ENCODE peak calls at places on chromosome 16, in six cellular contexts. One of them, this sample, is unnamed.

GRCh38 chr16:68728558-68728957 is 8.5 kb upstream of the CDH1 start:
- DNase-seq in SK-N-SH: no peak
- DNase-seq in K562: no peak
- DNase-seq in GM12878: no peak
- DNase-seq in HCT116: no peak
- DNase-seq in H1: no peak
- DNase-seq in this sample: no peak

GRCh38 chr16:89922884-89923639 is at the start of gene TUBB3:
- DNase-seq in H1: no peak
- DNase-seq in K562: peak; percentile 98
- DNase-seq in SK-N-SH: peak; percentile 97
- DNase-seq in HCT116: peak; percentile 56
- DNase-seq in GM12878: no peak
- DNase-seq in this sample: peak; percentile 97

GRCh38 chr16:66459878-66460277 is 32.8 kb downstream of the BEAN1 start:
- DNase-seq in GM12878: no peak
- DNase-seq in SK-N-SH: no peak
- DNase-seq in HCT116: no peak
- DNase-seq in K562: no peak
- DNase-seq in H1: no peak
- DNase-seq in this sample: no peak

GRCh38 chr16:81697886-81698635 is 81.0 kb upstream of the PLCG2 start:
- DNase-seq in GM12878: no peak
- DNase-seq in H1: no peak
- DNase-seq in SK-N-SH: no peak
- DNase-seq in HCT116: no peak
- DNase-seq in K562: no peak
- DNase-seq in this sample: no peak

GRCh38 chr16:57951204-57951960 is 19.5 kb downstream of the CNGB1 start:
- DNase-seq in SK-N-SH: no peak
- DNase-seq in K562: no peak
- DNase-seq in HCT116: no peak
- DNase-seq in H1: no peak
- DNase-seq in GM12878: no peak
- DNase-seq in this sample: no peak

GRCh38 chr16:84741351-84741791 is 41.6 kb downstream of the USP10 start:
- DNase-seq in H1: no peak
- DNase-seq in GM12878: no peak
- DNase-seq in SK-N-SH: no peak
- DNase-seq in HCT116: no peak
- DNase-seq in K562: no peak
- DNase-seq in this sample: no peak

GRCh38 chr16:54890381-54890780 is 40.3 kb upstream of the IRX5 start:
- DNase-seq in H1: no peak
- DNase-seq in K562: no peak
- DNase-seq in SK-N-SH: no peak
- DNase-seq in HCT116: no peak
- DNase-seq in GM12878: no peak
- DNase-seq in this sample: no peak

GRCh38 chr16:77874347-77874746 is 86.0 kb downstream of the VAT1L start:
- DNase-seq in GM12878: no peak
- DNase-seq in SK-N-SH: no peak
- DNase-seq in H1: no peak
- DNase-seq in HCT116: no peak
- DNase-seq in K562: no peak
- DNase-seq in this sample: no peak

GRCh38 chr16:4059969-4060368 is 56.3 kb downstream of the ADCY9 start:
- DNase-seq in K562: no peak
- DNase-seq in H1: no peak
- DNase-seq in HCT116: no peak
- DNase-seq in GM12878: no peak
- DNase-seq in SK-N-SH: no peak
- DNase-seq in this sample: no peak

GRCh38 chr16:28218109-28218508 is 6.3 kb upstream of the XPO6 start:
- DNase-seq in SK-N-SH: no peak
- DNase-seq in HCT116: peak; percentile 47
- DNase-seq in K562: peak; percentile 31
- DNase-seq in GM12878: no peak
- DNase-seq in H1: no peak
- DNase-seq in this sample: peak; percentile 78

GRCh38 chr16:4378202-4378666 is 6.6 kb downstream of the VASN start:
- DNase-seq in HCT116: no peak
- DNase-seq in K562: no peak
- DNase-seq in GM12878: no peak
- DNase-seq in H1: no peak
- DNase-seq in SK-N-SH: no peak
- DNase-seq in this sample: no peak

GRCh38 chr16:55948230-55948629 is 73.1 kb upstream of the CES5A start:
- DNase-seq in SK-N-SH: no peak
- DNase-seq in H1: no peak
- DNase-seq in K562: no peak
- DNase-seq in HCT116: no peak
- DNase-seq in GM12878: no peak
- DNase-seq in this sample: no peak

GRCh38 chr16:67277999-67278772 is 1.1 kb upstream of the PLEKHG4 start:
- DNase-seq in K562: no peak
- DNase-seq in H1: no peak
- DNase-seq in HCT116: no peak
- DNase-seq in GM12878: no peak
- DNase-seq in SK-N-SH: no peak
- DNase-seq in this sample: peak; percentile 35

GRCh38 chr16:58054289-58054688 is 28.7 kb downstream of the MMP15 start:
- DNase-seq in H1: no peak
- DNase-seq in K562: no peak
- DNase-seq in GM12878: no peak
- DNase-seq in HCT116: no peak
- DNase-seq in SK-N-SH: no peak
- DNase-seq in this sample: no peak

GRCh38 chr16:60792437-60792836 is 1243.8 kb downstream of the CDH8 start:
- DNase-seq in K562: no peak
- DNase-seq in GM12878: no peak
- DNase-seq in H1: no peak
- DNase-seq in HCT116: no peak
- DNase-seq in SK-N-SH: no peak
- DNase-seq in this sample: no peak

GRCh38 chr16:69040144-69040909 is 65.1 kb upstream of the HAS3 start:
- DNase-seq in HCT116: peak; percentile 70
- DNase-seq in GM12878: no peak
- DNase-seq in K562: no peak
- DNase-seq in SK-N-SH: no peak
- DNase-seq in H1: no peak
- DNase-seq in this sample: no peak

GRCh38 chr16:24689128-24689527 is 40.3 kb upstream of the TNRC6A start:
- DNase-seq in SK-N-SH: peak; percentile 64
- DNase-seq in GM12878: no peak
- DNase-seq in H1: no peak
- DNase-seq in K562: peak; percentile 42
- DNase-seq in HCT116: peak; percentile 57
- DNase-seq in this sample: peak; percentile 73

GRCh38 chr16:13291934-13292333 is 390.5 kb downstream of the SHISA9 start:
- DNase-seq in SK-N-SH: no peak
- DNase-seq in GM12878: no peak
- DNase-seq in H1: no peak
- DNase-seq in K562: no peak
- DNase-seq in HCT116: no peak
- DNase-seq in this sample: no peak

GRCh38 chr16:83958842-83959565 is 6.0 kb downstream of the OSGIN1 start:
- DNase-seq in HCT116: no peak
- DNase-seq in GM12878: no peak
- DNase-seq in SK-N-SH: no peak
- DNase-seq in K562: no peak
- DNase-seq in H1: no peak
- DNase-seq in this sample: no peak

GRCh38 chr16:71894229-71894920 is 956 bp upstream of the IST1 start:
- DNase-seq in SK-N-SH: peak; percentile 37
- DNase-seq in HCT116: peak; percentile 43
- DNase-seq in H1: peak; percentile 39
- DNase-seq in K562: no peak
- DNase-seq in GM12878: no peak
- DNase-seq in this sample: no peak

GRCh38 chr16:80804061-80804450 is 342 bp downstream of the CDYL2 start:
- DNase-seq in GM12878: no peak
- DNase-seq in H1: no peak
- DNase-seq in K562: no peak
- DNase-seq in HCT116: no peak
- DNase-seq in SK-N-SH: no peak
- DNase-seq in this sample: peak; percentile 63

GRCh38 chr16:66705790-66706505 is 9.4 kb upstream of the CMTM4 start:
- DNase-seq in HCT116: no peak
- DNase-seq in SK-N-SH: no peak
- DNase-seq in K562: no peak
- DNase-seq in H1: no peak
- DNase-seq in GM12878: no peak
- DNase-seq in this sample: peak; percentile 65

GRCh38 chr16:67199011-67199807 is at the start of gene ELMO3:
- DNase-seq in K562: no peak
- DNase-seq in SK-N-SH: peak; percentile 72
- DNase-seq in GM12878: no peak
- DNase-seq in HCT116: no peak
- DNase-seq in H1: no peak
- DNase-seq in this sample: peak; percentile 92

DNA sequence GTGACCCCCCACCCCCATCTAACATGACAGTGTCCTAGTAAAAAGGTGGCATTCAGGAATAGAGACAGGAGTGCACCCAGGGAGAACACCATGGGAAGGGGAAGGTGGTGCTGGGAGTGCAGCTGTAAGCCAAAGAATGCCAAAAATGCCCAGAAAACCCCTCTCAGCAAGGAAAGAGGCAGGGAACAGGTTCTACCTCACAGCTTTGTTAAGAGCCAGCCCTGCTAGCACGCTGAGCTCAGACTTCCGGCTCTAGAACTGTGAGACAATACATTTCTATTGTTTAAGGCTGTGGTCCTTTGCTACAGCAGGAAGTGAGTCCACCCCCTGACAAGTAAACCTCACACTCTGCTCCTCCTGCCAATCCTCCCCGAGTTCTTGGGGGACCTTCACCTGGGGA is 302.4 kb upstream of the N4BP1 start:
- DNase-seq in SK-N-SH: no peak
- DNase-seq in HCT116: no peak
- DNase-seq in GM12878: peak; percentile 8
- DNase-seq in H1: no peak
- DNase-seq in K562: no peak
- DNase-seq in this sample: no peak
- TF ChIP-seq JUND in SK-N-SH: no peak
- TF ChIP-seq JUND in HCT116: no peak
- TF ChIP-seq JUND in GM12878: no peak
- TF ChIP-seq JUND in H1: no peak
- TF ChIP-seq JUND in K562: no peak
- TF ChIP-seq JUND in this sample: no peak

GRCh38 chr16:1557576-1557975 is 24.1 kb downstream of the TMEM204 start:
- DNase-seq in K562: no peak
- DNase-seq in HCT116: no peak
- DNase-seq in SK-N-SH: no peak
- DNase-seq in GM12878: no peak
- DNase-seq in H1: no peak
- DNase-seq in this sample: no peak

GRCh38 chr16:1560153-1560552 is 26.7 kb downstream of the TMEM204 start:
- DNase-seq in HCT116: no peak
- DNase-seq in SK-N-SH: no peak
- DNase-seq in K562: no peak
- DNase-seq in GM12878: no peak
- DNase-seq in H1: no peak
- DNase-seq in this sample: no peak

GRCh38 chr16:1561266-1561665 is 27.8 kb downstream of the TMEM204 start:
- DNase-seq in SK-N-SH: no peak
- DNase-seq in H1: no peak
- DNase-seq in GM12878: no peak
- DNase-seq in HCT116: no peak
- DNase-seq in K562: no peak
- DNase-seq in this sample: no peak

GRCh38 chr16:1560866-1561265 is 27.4 kb downstream of the TMEM204 start:
- DNase-seq in HCT116: no peak
- DNase-seq in SK-N-SH: no peak
- DNase-seq in GM12878: no peak
- DNase-seq in H1: no peak
- DNase-seq in K562: no peak
- DNase-seq in this sample: no peak

GRCh38 chr16:1559446-1559975 is 26.0 kb downstream of the TMEM204 start:
- DNase-seq in H1: no peak
- DNase-seq in HCT116: no peak
- DNase-seq in SK-N-SH: no peak
- DNase-seq in GM12878: no peak
- DNase-seq in K562: no peak
- DNase-seq in this sample: no peak
- TF ChIP-seq JUND in H1: no peak
- TF ChIP-seq JUND in HCT116: no peak
- TF ChIP-seq JUND in SK-N-SH: no peak
- TF ChIP-seq JUND in GM12878: no peak
- TF ChIP-seq JUND in K562: no peak
- TF ChIP-seq JUND in this sample: no peak

DNA sequence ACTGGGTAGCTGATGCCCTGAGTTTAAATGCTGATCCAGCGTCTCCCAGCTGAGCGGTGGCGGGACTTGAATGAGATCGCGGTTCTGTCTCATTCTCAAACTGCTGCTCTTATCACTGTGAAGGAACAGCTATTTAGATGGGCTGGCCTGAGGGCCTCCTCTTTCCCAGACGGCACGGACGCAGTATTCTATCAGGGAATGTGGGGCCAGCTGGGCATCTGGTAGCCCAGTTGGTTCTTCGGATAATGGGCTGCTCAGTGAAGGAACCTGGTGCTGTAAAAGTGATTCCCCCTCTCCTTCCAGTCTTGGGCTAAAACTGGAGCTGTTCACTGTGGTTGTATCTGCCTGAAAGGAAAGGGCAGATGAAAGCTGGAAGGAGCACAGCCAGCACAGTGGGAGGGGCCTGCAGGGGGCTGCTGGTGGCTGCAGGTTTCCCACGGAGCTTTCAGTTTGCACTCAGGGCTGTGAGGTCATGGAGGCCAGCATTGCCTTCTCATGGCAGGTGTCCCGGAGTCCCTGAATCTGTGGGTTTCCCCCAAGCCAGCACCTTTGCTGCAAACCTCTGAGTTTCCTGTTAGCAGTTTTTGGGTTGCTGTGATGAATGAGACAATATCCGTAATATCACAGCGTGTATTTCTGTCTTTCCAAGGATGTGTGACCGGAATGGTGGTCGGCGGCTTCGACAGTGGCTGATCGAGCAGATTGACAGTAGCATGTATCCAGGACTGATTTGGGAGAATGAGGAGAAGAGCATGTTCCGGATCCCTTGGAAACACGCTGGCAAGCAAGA is 3.6 kb downstream of the IRF8 start:
- DNase-seq in HCT116: no peak
- DNase-seq in SK-N-SH: no peak
- DNase-seq in GM12878: peak; percentile 92
- DNase-seq in H1: no peak
- DNase-seq in K562: no peak
- DNase-seq in this sample: no peak
- TF ChIP-seq JUND in HCT116: no peak
- TF ChIP-seq JUND in SK-N-SH: no peak
- TF ChIP-seq JUND in GM12878: peak; percentile 30
- TF ChIP-seq JUND in H1: no peak
- TF ChIP-seq JUND in K562: no peak
- TF ChIP-seq JUND in this sample: no peak

DNA sequence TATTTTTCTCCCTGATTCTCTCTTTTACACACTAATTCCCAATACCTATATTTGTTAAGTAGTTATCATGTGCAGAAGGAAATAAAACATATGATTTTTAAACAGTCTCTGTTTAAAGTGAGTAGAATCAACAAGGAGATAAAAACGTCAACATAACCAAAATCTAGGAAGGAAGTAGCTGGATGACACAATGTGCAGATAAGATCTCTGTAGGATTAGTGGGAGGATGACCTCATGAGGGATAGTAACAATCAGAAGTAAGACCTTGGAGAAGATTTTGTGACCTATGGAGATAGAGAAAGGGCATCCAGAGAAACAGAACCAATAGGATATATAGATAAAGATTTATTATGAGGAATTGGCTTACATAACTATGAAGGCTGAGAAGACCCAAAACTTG is 262.6 kb upstream of the CDH11 start:
- DNase-seq in GM12878: no peak
- DNase-seq in HCT116: no peak
- DNase-seq in H1: no peak
- DNase-seq in K562: no peak
- DNase-seq in SK-N-SH: no peak
- DNase-seq in this sample: no peak
- TF ChIP-seq JUND in GM12878: no peak
- TF ChIP-seq JUND in HCT116: no peak
- TF ChIP-seq JUND in H1: no peak
- TF ChIP-seq JUND in K562: no peak
- TF ChIP-seq JUND in SK-N-SH: no peak
- TF ChIP-seq JUND in this sample: no peak

This sample was measured in T47D.